ENCODE peak calls at places on chromosomes 1 and 21, in nine cellular contexts. P is HTR-8/SVneo; C is NCI-H2029; W is T follicular helper cell; R is NB4; T is ovary; B is mesothelial cell of epicardium; I is anterior cingulate cortex; F is CD4-positive, CD25-positive, alpha-beta regulatory T cell. K is an unnamed sample.
A peak's percentile ranks its signal among the peaks of the same experiment; 100 is the strongest.

GRCh38 chr1:96362623-96363022 is 359.0 kb upstream of the PTBP2 start:
- DNase-seq in P (peak; percentile 64), C (no peak), W (no peak), R (peak; percentile 93), T (no peak), B (no peak), I (no peak), F (peak; percentile 4), K (no peak)

GRCh38 chr1:187270256-187270655 is 441.5 kb downstream of the PLA2G4A start:
- DNase-seq in P (no peak), C (no peak), W (no peak), R (no peak), T (no peak), B (no peak), I (no peak), F (no peak), K (no peak)

GRCh38 chr1:21270086-21270689 is 20.1 kb downstream of the ECE1 start:
- DNase-seq in P (peak; percentile 52), C (peak; percentile 21), W (peak; percentile 78), R (peak; percentile 66), T (peak; percentile 59), B (peak; percentile 66), I (no peak), F (peak; percentile 81), K (peak; percentile 71)

GRCh38 chr1:199122532-199123311 is 483.9 kb downstream of the PTPRC start:
- DNase-seq in P (no peak), C (no peak), W (no peak), R (no peak), T (no peak), B (no peak), I (no peak), F (no peak), K (no peak)

GRCh38 chr1:161791889-161792655 is 26.0 kb downstream of the ATF6 start:
- DNase-seq in P (no peak), C (no peak), W (no peak), R (no peak), T (no peak), B (no peak), I (no peak), F (no peak), K (no peak)

GRCh38 chr1:4756851-4757580 is 102.6 kb downstream of the AJAP1 start:
- DNase-seq in P (no peak), C (no peak), W (no peak), R (no peak), T (no peak), B (no peak), I (no peak), F (no peak), K (no peak)

GRCh38 chr1:184156521-184157395 is 105.2 kb downstream of the TSEN15 start:
- DNase-seq in P (no peak), C (no peak), W (no peak), R (no peak), T (no peak), B (no peak), I (no peak), F (no peak), K (no peak)

GRCh38 chr1:165726841-165727240 is 28.5 kb upstream of the ALDH9A1 start:
- DNase-seq in P (no peak), C (no peak), W (no peak), R (no peak), T (no peak), B (no peak), I (no peak), F (no peak), K (no peak)

GRCh38 chr1:91689586-91690481 is 189.2 kb downstream of the CDC7 start:
- DNase-seq in P (no peak), C (no peak), W (no peak), R (no peak), T (no peak), B (no peak), I (no peak), F (no peak), K (no peak)

GRCh38 chr21:42569732-42570301 is 56.2 kb downstream of the SLC37A1 start:
- DNase-seq in P (no peak), C (no peak), W (no peak), R (no peak), T (peak; percentile 8), B (no peak), I (no peak), F (no peak), K (no peak)

GRCh38 chr1:198333744-198334143 is 176.9 kb downstream of the NEK7 start:
- DNase-seq in P (peak; percentile 7), C (no peak), W (no peak), R (no peak), T (no peak), B (no peak), I (no peak), F (no peak), K (no peak)

GRCh38 chr1:226526801-226527595 is 21.6 kb upstream of the STUM start:
- DNase-seq in P (no peak), C (peak; percentile 38), W (no peak), R (no peak), T (peak; percentile 79), B (no peak), I (no peak), F (no peak), K (no peak)

GRCh38 chr1:24724345-24725208 is 20.7 kb upstream of the CLIC4 start:
- DNase-seq in P (peak; percentile 95), C (peak; percentile 72), W (no peak), R (no peak), T (peak; percentile 44), B (no peak), I (no peak), F (no peak), K (no peak)

GRCh38 chr1:172321429-172321828 is 99.1 kb upstream of the C1orf105 start:
- DNase-seq in P (no peak), C (no peak), W (no peak), R (no peak), T (no peak), B (no peak), I (no peak), F (no peak), K (no peak)

GRCh38 chr1:202144510-202145324 is at the start of gene ARL8A:
- DNase-seq in P (peak; percentile 57), C (no peak), W (peak; percentile 52), R (peak; percentile 68), T (peak; percentile 82), B (peak; percentile 80), I (peak; percentile 70), F (peak; percentile 67), K (no peak)

GRCh38 chr1:42686418-42686817 is 4.2 kb downstream of the YBX1 start:
- DNase-seq in P (no peak), C (no peak), W (no peak), R (no peak), T (no peak), B (no peak), I (no peak), F (no peak), K (no peak)

GRCh38 chr1:1305300-1306069 is 2.2 kb downstream of the ACAP3 start:
- DNase-seq in P (peak; percentile 68), C (no peak), W (peak; percentile 44), R (peak; percentile 89), T (peak; percentile 79), B (no peak), I (peak; percentile 46), F (peak; percentile 91), K (peak; percentile 64)

GRCh38 chr1:175889848-175890247 is 146.5 kb upstream of the TNR start:
- DNase-seq in P (no peak), C (no peak), W (no peak), R (no peak), T (no peak), B (no peak), I (no peak), F (no peak), K (no peak)

GRCh38 chr1:211280910-211281309 is 21.7 kb downstream of the RCOR3 start:
- DNase-seq in P (no peak), C (no peak), W (no peak), R (no peak), T (no peak), B (no peak), I (no peak), F (peak; percentile 21), K (no peak)

GRCh38 chr1:39453603-39454002 is 37.8 kb upstream of the BMP8A start:
- DNase-seq in P (no peak), C (no peak), W (no peak), R (no peak), T (peak; percentile 76), B (no peak), I (no peak), F (no peak), K (no peak)

GRCh38 chr1:205513774-205514173 is 9.3 kb downstream of the CDK18 start:
- DNase-seq in P (no peak), C (no peak), W (no peak), R (no peak), T (no peak), B (no peak), I (no peak), F (no peak), K (no peak)

GRCh38 chr1:16167331-16168143 is 11.7 kb upstream of the EPHA2 start:
- DNase-seq in P (peak; percentile 57), C (no peak), W (peak; percentile 50), R (no peak), T (peak; percentile 74), B (peak; percentile 87), I (no peak), F (peak; percentile 76), K (no peak)